ENCODE peak calls at places on chromosome 17, in six cellular contexts. E is Caco-2; N is NCI-H460; C is astrocyte; R is T-helper 2 cell; G is effector CD4-positive, alpha-beta T cell. Q is an unnamed sample.

GRCh38 chr17:46772013-46772878 is 46.2 kb downstream of the WNT3 start:
- DNase-seq in G (no peak), E (peak; percentile 76), R (no peak), N (peak; percentile 12), C (no peak), Q (no peak)

GRCh38 chr17:16150251-16150859 is 65.0 kb downstream of the NCOR1 start:
- DNase-seq in C (peak; percentile 73), R (no peak), E (no peak), N (peak; percentile 26), G (no peak), Q (no peak)

GRCh38 chr17:57357392-57357784 is 101.1 kb downstream of the MSI2 start:
- DNase-seq in R (no peak), N (no peak), C (peak; percentile 70), G (no peak), E (no peak), Q (no peak)

GRCh38 chr17:17508641-17509591 is 12.7 kb upstream of the RASD1 start:
- DNase-seq in G (no peak), E (no peak), R (no peak), N (no peak), C (no peak), Q (no peak)

GRCh38 chr17:5419356-5419958 is at the start of gene NUP88:
- DNase-seq in C (peak; percentile 95), N (peak; percentile 97), R (peak; percentile 86), G (peak; percentile 93), E (peak; percentile 94), Q (peak; percentile 73)

GRCh38 chr17:55430531-55431228 is 9.0 kb upstream of the MMD start:
- DNase-seq in R (no peak), C (no peak), N (no peak), G (no peak), E (no peak), Q (no peak)

GRCh38 chr17:66306413-66306812 is 4.0 kb downstream of the PRKCA start:
- DNase-seq in N (no peak), C (peak; percentile 68), G (no peak), R (no peak), E (no peak), Q (no peak)

GRCh38 chr17:46943511-46944393 is 20.8 kb downstream of the GOSR2 start:
- DNase-seq in N (no peak), E (no peak), R (no peak), G (no peak), C (peak; percentile 42), Q (no peak)

GRCh38 chr17:9022553-9023388 is 1.5 kb downstream of the NTN1 start:
- DNase-seq in C (peak; percentile 21), G (no peak), E (no peak), R (no peak), N (no peak), Q (no peak)

GRCh38 chr17:14320734-14321475 is 20.0 kb downstream of the HS3ST3B1 start:
- DNase-seq in E (no peak), G (no peak), C (peak; percentile 38), N (no peak), R (no peak), Q (no peak)

GRCh38 chr17:75853410-75853809 is 1.7 kb downstream of the WBP2 start:
- DNase-seq in N (no peak), C (peak; percentile 57), E (no peak), R (no peak), G (no peak), Q (no peak)

GRCh38 chr17:44776628-44777393 is 18.0 kb downstream of the ADAM11 start:
- DNase-seq in G (no peak), C (no peak), N (no peak), E (no peak), R (no peak), Q (no peak)

Q was measured in esophagus squamous epithelium.